ENCODE peak calls at places on chromosomes 7 and 10, in nine cellular contexts. D, G, K, P, X, N, U, C and F are unnamed samples.

GRCh38 chr10:84654671-84655070 is 326.3 kb downstream of the CCSER2 start:
- DNase-seq in P (no peak), U (no peak), C (no peak), X (no peak), N (no peak), K (no peak), D (no peak), G (peak), F (no peak)

GRCh38 chr10:99551158-99551557 is 18.4 kb downstream of the NKX2-3 start:
- DNase-seq in N (no peak), P (peak), G (peak), K (no peak), U (no peak), D (peak), X (peak), C (peak), F (peak)

GRCh38 chr7:23106801-23107713 is 1.5 kb downstream of the KLHL7 start:
- DNase-seq in X (no peak), D (no peak), G (no peak), N (no peak), C (peak), U (no peak), P (peak), K (no peak), F (no peak)

GRCh38 chr10:75532253-75532924 is 101.0 kb downstream of the LRMDA start:
- DNase-seq in D (no peak), X (no peak), P (peak), G (peak), C (peak), N (no peak), U (peak), K (no peak), F (peak)

GRCh38 chr7:69295971-69296370 is 302.3 kb upstream of the AUTS2 start:
- DNase-seq in P (no peak), D (no peak), X (no peak), U (no peak), C (no peak), K (no peak), N (no peak), G (no peak), F (no peak)

GRCh38 chr7:45726883-45727282 is 146.0 kb downstream of the CCDC201 start:
- DNase-seq in U (no peak), D (no peak), P (no peak), G (no peak), K (no peak), C (no peak), X (no peak), N (no peak), F (no peak)

GRCh38 chr10:125284875-125285597 is 124.7 kb upstream of the CTBP2 start:
- DNase-seq in D (no peak), C (peak), G (no peak), U (no peak), N (no peak), K (no peak), X (no peak), P (peak), F (no peak)

GRCh38 chr7:70776627-70777101 is 355.3 kb upstream of the GALNT17 start:
- DNase-seq in P (peak), K (peak), X (no peak), G (peak), C (peak), N (no peak), D (no peak), U (no peak), F (peak)

GRCh38 chr10:47024399-47025252 is 113.4 kb downstream of the PTPN20 start:
- DNase-seq in N (peak), G (peak), P (peak), K (peak), C (peak), D (no peak), U (peak), X (peak), F (peak)

GRCh38 chr7:50677279-50677996 is 105.3 kb downstream of the GRB10 start:
- DNase-seq in D (no peak), X (no peak), C (no peak), U (no peak), N (no peak), K (no peak), P (no peak), G (no peak), F (no peak)

GRCh38 chr10:4312046-4312835 is 513.8 kb upstream of the AKR1E2 start:
- DNase-seq in C (no peak), G (no peak), N (no peak), K (no peak), U (no peak), P (no peak), D (no peak), X (no peak), F (no peak)

GRCh38 chr7:25852995-25853713 is 298.8 kb upstream of the NFE2L3 start:
- DNase-seq in X (no peak), P (peak), D (no peak), K (no peak), N (no peak), G (no peak), U (no peak), C (no peak), F (no peak)

GRCh38 chr7:3722396-3722846 is 421.4 kb downstream of the SDK1 start:
- DNase-seq in N (no peak), K (no peak), G (no peak), P (peak), X (no peak), U (peak), C (peak), D (no peak), F (no peak)

GRCh38 chr7:74203157-74203556 is 6.6 kb upstream of the LAT2 start:
- DNase-seq in K (peak), C (peak), G (peak), P (peak), U (peak), N (no peak), D (peak), X (no peak), F (peak)

GRCh38 chr10:124043310-124044142 is 49.9 kb downstream of the CHST15 start:
- DNase-seq in X (no peak), C (no peak), N (no peak), K (no peak), U (no peak), P (peak), D (no peak), G (peak), F (no peak)

GRCh38 chr7:93977551-93977950 is 26.6 kb downstream of the BET1 start:
- DNase-seq in C (no peak), G (no peak), N (no peak), K (no peak), D (no peak), X (no peak), U (no peak), P (no peak), F (no peak)

GRCh38 chr7:41319601-41320000 is 383.3 kb downstream of the INHBA start:
- DNase-seq in X (no peak), D (no peak), G (no peak), P (no peak), K (no peak), U (no peak), N (no peak), C (no peak), F (peak)

GRCh38 chr10:127293640-127294039 is 97.2 kb upstream of the INSYN2A start:
- DNase-seq in P (no peak), C (no peak), X (no peak), K (no peak), N (no peak), G (no peak), U (no peak), D (no peak), F (no peak)

GRCh38 chr10:104548090-104548489 is 93.0 kb upstream of the SORCS3 start:
- DNase-seq in C (peak), U (no peak), X (no peak), K (no peak), N (no peak), D (no peak), P (peak), G (no peak), F (peak)

GRCh38 chr10:31980471-31980870 is 51.8 kb upstream of the ARHGAP12 start:
- DNase-seq in U (no peak), G (no peak), D (no peak), X (no peak), C (no peak), P (no peak), N (no peak), K (no peak), F (no peak)

GRCh38 chr10:26437637-26438461 is at the start of gene APBB1IP:
- DNase-seq in K (peak), X (no peak), N (peak), C (no peak), U (no peak), G (peak), D (peak), P (peak), F (peak)
- H3K4me3 ChIP-seq in K (no peak), X (no peak), N (peak), C (no peak), U (peak), G (peak), D (peak), P (peak), F (peak)

DNA sequence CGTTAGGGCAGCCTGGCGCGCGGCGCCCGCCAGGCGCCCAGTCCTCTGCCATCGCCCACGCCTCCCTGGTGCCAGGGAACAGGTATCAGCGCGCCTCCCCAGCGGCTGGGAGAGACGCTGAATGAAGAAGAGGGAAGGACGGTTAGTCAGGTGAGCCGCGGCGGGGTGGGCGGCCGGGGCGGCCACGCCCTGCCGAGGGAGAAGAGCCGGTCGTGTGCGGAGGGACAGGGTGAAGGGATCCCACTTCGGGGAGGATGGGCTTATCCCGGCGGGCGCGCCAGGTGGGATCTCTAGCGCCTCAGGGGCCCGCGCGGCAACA is 580 bp upstream of the ARL4A start:
- DNase-seq in K (no peak), D (no peak), C (no peak), P (no peak), U (no peak), X (no peak), G (no peak), N (no peak), F (no peak)
- TF ChIP-seq CTCF in K (no peak), D (no peak), C (no peak), P (no peak), U (no peak), X (no peak), G (no peak), N (peak), F (no peak)

GRCh38 chr10:132448248-132448731 is 51.3 kb downstream of the PWWP2B start:
- DNase-seq in U (peak), G (peak), X (no peak), P (peak), C (no peak), K (no peak), D (no peak), N (peak), F (peak)
- H3K4me3 ChIP-seq in U (no peak), G (no peak), X (no peak), P (no peak), C (no peak), K (no peak), D (no peak), N (no peak), F (no peak)

DNA sequence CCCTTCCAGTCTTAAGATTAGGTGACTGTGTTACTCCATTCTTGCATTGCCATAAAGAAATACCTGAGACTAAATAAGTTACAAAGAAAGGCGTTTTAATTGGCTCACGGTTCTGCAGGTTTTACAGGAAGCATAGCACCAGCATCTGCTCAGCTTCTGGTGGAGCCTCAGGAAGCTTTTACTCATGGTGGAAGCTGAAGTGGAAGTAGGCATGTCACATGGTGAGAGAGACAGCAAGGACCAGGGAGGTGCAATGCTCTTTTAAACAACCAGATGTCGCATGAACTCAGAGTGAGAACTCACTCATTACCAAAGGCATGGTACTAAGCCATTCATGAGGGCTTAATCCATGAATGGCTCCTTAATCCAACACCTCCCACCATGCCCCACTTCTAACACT is 34.0 kb upstream of the TMEM273 start:
- DNase-seq in N (no peak), C (no peak), X (no peak), G (no peak), U (no peak), P (peak), K (no peak), D (no peak), F (no peak)
- TF ChIP-seq CTCF in N (no peak), C (no peak), X (no peak), G (no peak), U (no peak), P (no peak), K (no peak), D (no peak), F (no peak)